ENCODE peak calls at places on chromosomes 3 and 15, in six cellular contexts. Z, O, L, R, Q and A are unnamed samples.

GRCh38 chr3:194067949-194068362 is 68.0 kb upstream of the HES1 start:
- DNase-seq in O (peak; percentile 55), Z (no peak), R (no peak), L (no peak), Q (no peak), A (no peak)

GRCh38 chr15:74616996-74617395 is 1.4 kb downstream of the CLK3 start:
- DNase-seq in L (no peak), Z (no peak), O (no peak), R (no peak), Q (no peak), A (no peak)

GRCh38 chr3:139134678-139135372 is 90.1 kb upstream of the PRR23C start:
- DNase-seq in Q (no peak), L (no peak), Z (no peak), O (no peak), R (no peak), A (no peak)

GRCh38 chr3:66856555-66856954 is 141.6 kb upstream of the KBTBD8 start:
- DNase-seq in O (no peak), Q (no peak), Z (no peak), R (no peak), L (no peak), A (no peak)

GRCh38 chr3:8658326-8659212 is 14.0 kb upstream of the SSUH2 start:
- DNase-seq in Z (peak; percentile 57), O (peak; percentile 94), L (peak; percentile 96), Q (peak; percentile 35), R (no peak), A (no peak)

GRCh38 chr15:77104155-77104554 is 33.2 kb upstream of the TSPAN3 start:
- DNase-seq in L (no peak), R (no peak), Q (no peak), O (peak; percentile 42), Z (no peak), A (no peak)

GRCh38 chr15:89654847-89655805 is at the start of gene KIF7:
- DNase-seq in Z (peak; percentile 59), O (peak; percentile 63), Q (no peak), L (peak; percentile 31), R (peak; percentile 91), A (peak; percentile 82)

GRCh38 chr3:70763894-70764293 is 451.5 kb upstream of the MDFIC2 start:
- DNase-seq in Z (no peak), R (no peak), O (no peak), L (no peak), Q (no peak), A (no peak)

GRCh38 chr15:32029862-32030781 is at the start of gene CHRNA7:
- DNase-seq in L (peak; percentile 76), O (peak; percentile 19), Q (no peak), Z (peak; percentile 52), R (peak; percentile 95), A (peak; percentile 77)

GRCh38 chr3:17094551-17094950 is 209.8 kb downstream of the PLCL2 start:
- DNase-seq in O (no peak), Z (no peak), R (peak; percentile 76), Q (no peak), L (no peak), A (peak; percentile 53)

GRCh38 chr15:95799286-95800187 is 531.0 kb upstream of the NR2F2 start:
- DNase-seq in O (peak; percentile 85), Z (no peak), Q (no peak), L (no peak), R (no peak), A (no peak)

GRCh38 chr3:52470920-52471319 is 15.5 kb downstream of the NISCH start:
- DNase-seq in Z (no peak), R (no peak), Q (no peak), O (no peak), L (no peak), A (no peak)

GRCh38 chr3:194395767-194396527 is 3.1 kb downstream of the GP5 start:
- DNase-seq in Q (no peak), R (peak; percentile 56), L (no peak), O (no peak), Z (no peak), A (peak; percentile 45)

GRCh38 chr3:189754356-189754755 is 123.2 kb downstream of the TP63 start:
- DNase-seq in O (no peak), L (no peak), Z (no peak), Q (no peak), R (no peak), A (no peak)

GRCh38 chr3:27219127-27219860 is 149.9 kb downstream of the NEK10 start:
- DNase-seq in R (no peak), Z (no peak), L (no peak), O (peak; percentile 12), Q (no peak), A (no peak)

GRCh38 chr3:10196389-10197052 is 31.8 kb downstream of the IRAK2 start:
- DNase-seq in Z (no peak), O (no peak), R (no peak), L (no peak), Q (no peak), A (no peak)

GRCh38 chr15:33860749-33861148 is 107.5 kb upstream of the CHRM5 start:
- DNase-seq in L (no peak), Z (no peak), R (no peak), Q (no peak), O (peak; percentile 6), A (no peak)

GRCh38 chr3:11510001-11510760 is 133.5 kb downstream of the VGLL4 start:
- DNase-seq in O (no peak), Q (no peak), Z (no peak), L (no peak), R (peak; percentile 30), A (no peak)

GRCh38 chr15:38164507-38164906 is 88.1 kb upstream of the SPRED1 start:
- DNase-seq in O (no peak), L (no peak), Q (no peak), R (peak; percentile 10), Z (no peak), A (no peak)
- TF ChIP-seq CTCF in O (no peak), L (no peak), Q (no peak), R (no peak), Z (no peak), A (no peak)

GRCh38 chr3:116614795-116615362 is 94.7 kb upstream of the TUSC7 start:
- DNase-seq in R (peak; percentile 29), Z (peak; percentile 6), L (no peak), Q (no peak), O (no peak), A (no peak)
- TF ChIP-seq CTCF in R (peak; percentile 64), Z (peak; percentile 11), L (no peak), Q (no peak), O (no peak), A (peak; percentile 44)

DNA sequence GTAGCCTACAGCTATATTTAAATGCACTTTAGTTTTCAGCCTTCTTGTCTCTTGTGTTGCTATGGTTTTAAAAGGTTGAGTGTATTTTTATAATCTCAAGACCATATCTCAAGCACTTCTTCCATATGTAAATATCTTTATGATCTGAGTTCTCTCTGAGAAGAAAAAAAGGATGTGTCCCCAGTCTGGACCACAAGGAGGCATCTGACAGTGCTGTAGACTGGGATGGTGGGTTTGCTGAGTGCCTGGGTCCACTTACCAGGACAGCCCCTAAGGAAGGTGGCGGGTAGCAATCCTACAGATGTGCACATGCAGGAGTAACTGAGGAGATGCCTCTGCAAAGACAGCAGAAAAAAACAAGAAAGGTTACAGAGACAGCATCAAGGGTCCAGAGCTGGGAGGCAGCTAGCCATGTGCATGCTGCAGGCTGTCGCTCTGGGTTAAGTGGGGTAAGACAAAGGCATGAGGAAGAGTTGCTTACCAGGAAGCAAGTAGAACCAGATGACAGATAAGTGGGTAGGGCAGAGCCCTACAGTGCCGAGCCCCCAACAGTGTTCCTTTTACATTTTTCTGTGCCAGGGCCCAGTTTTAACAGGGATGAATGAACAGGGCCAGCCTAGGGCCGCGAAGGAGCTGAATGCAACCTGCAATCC is 70.5 kb upstream of the SNRK start:
- DNase-seq in Z (no peak), Q (no peak), R (peak; percentile 8), O (no peak), L (no peak), A (no peak)
- TF ChIP-seq CTCF in Z (no peak), Q (no peak), R (peak; percentile 40), O (peak; percentile 4), L (no peak), A (no peak)

GRCh38 chr3:160163259-160163878 is 61.9 kb upstream of the C3orf80 start:
- DNase-seq in O (peak; percentile 46), Z (peak; percentile 27), L (no peak), R (no peak), Q (no peak), A (no peak)
- TF ChIP-seq CTCF in O (no peak), Z (peak; percentile 39), L (no peak), R (peak; percentile 29), Q (no peak), A (no peak)

DNA sequence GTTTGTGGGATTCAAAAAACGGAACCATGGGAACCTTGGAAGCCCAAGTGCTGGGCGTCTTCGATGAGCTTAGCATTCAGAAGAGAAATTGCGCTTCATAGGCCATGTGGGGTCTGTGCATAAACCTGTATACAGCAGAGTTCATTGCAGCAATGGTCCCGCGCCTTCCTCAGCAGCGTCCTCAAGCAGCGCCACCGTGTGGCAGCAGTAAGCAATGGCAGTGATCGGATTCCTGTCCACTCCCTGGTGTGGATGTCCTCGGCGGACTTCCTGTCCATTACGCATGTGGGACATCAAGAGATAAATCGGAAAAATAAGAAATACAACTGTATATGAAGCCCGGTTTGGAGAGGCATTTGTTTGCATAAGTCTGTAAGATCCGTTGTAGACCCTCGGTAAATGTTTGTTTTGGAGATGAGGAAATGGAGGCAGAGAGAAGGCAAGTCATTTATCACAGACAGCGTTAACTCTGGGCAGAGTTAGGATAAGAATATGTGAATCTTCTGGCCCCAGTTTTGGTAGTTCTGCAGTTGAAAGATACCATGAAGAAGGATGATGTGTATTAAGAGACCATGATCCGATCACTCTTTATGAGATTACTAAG is 57.7 kb downstream of the CNTN4 start:
- DNase-seq in R (peak; percentile 80), O (no peak), Q (no peak), L (no peak), Z (peak; percentile 15), A (peak; percentile 10)
- TF ChIP-seq CTCF in R (peak; percentile 96), O (peak; percentile 42), Q (no peak), L (no peak), Z (peak; percentile 67), A (peak; percentile 55)